ENCODE peak calls at places on chromosomes 6 and 20, in ten cellular contexts. One of them, this sample, is unnamed.

GRCh38 chr6:159977242-159978214 is 8.6 kb downstream of the IGF2R start:
- DNase-seq in A549: no peak
- DNase-seq in HepG2: no peak
- DNase-seq in SK-N-SH: no peak
- DNase-seq in ovary: peak; percentile 59
- DNase-seq in transverse colon: no peak
- DNase-seq in suprapubic skin: peak; percentile 73
- DNase-seq in sigmoid colon: peak; percentile 82
- DNase-seq in H1: no peak
- DNase-seq in K562: peak; percentile 57
- DNase-seq in this sample: peak; percentile 56

GRCh38 chr6:14673201-14673600 is 555.6 kb downstream of the CD83 start:
- DNase-seq in A549: no peak
- DNase-seq in HepG2: no peak
- DNase-seq in SK-N-SH: no peak
- DNase-seq in ovary: no peak
- DNase-seq in transverse colon: no peak
- DNase-seq in suprapubic skin: no peak
- DNase-seq in sigmoid colon: no peak
- DNase-seq in H1: no peak
- DNase-seq in K562: no peak
- DNase-seq in this sample: no peak

GRCh38 chr6:31834367-31834703 is 6.8 kb downstream of the HSPA1B start:
- DNase-seq in A549: peak; percentile 77
- DNase-seq in HepG2: peak; percentile 92
- DNase-seq in SK-N-SH: peak; percentile 95
- DNase-seq in ovary: peak; percentile 91
- DNase-seq in transverse colon: peak; percentile 90
- DNase-seq in suprapubic skin: peak; percentile 92
- DNase-seq in sigmoid colon: peak; percentile 93
- DNase-seq in H1: peak; percentile 87
- DNase-seq in K562: peak; percentile 97
- DNase-seq in this sample: peak; percentile 65

GRCh38 chr6:20800229-20800628 is 266.0 kb downstream of the CDKAL1 start:
- DNase-seq in A549: no peak
- DNase-seq in HepG2: peak; percentile 18
- DNase-seq in SK-N-SH: no peak
- DNase-seq in ovary: no peak
- DNase-seq in transverse colon: no peak
- DNase-seq in suprapubic skin: no peak
- DNase-seq in sigmoid colon: no peak
- DNase-seq in H1: no peak
- DNase-seq in K562: no peak
- DNase-seq in this sample: no peak

GRCh38 chr20:25055711-25056492 is 2.0 kb downstream of the ACSS1 start:
- DNase-seq in A549: no peak
- DNase-seq in HepG2: no peak
- DNase-seq in SK-N-SH: no peak
- DNase-seq in ovary: peak; percentile 44
- DNase-seq in transverse colon: peak; percentile 30
- DNase-seq in suprapubic skin: peak; percentile 50
- DNase-seq in sigmoid colon: peak; percentile 63
- DNase-seq in H1: no peak
- DNase-seq in K562: peak; percentile 57
- DNase-seq in this sample: no peak

GRCh38 chr6:106134087-106134770 is 48.1 kb downstream of the PRDM1 start:
- DNase-seq in A549: no peak
- DNase-seq in HepG2: no peak
- DNase-seq in SK-N-SH: no peak
- DNase-seq in ovary: no peak
- DNase-seq in transverse colon: peak; percentile 33
- DNase-seq in suprapubic skin: no peak
- DNase-seq in sigmoid colon: no peak
- DNase-seq in H1: no peak
- DNase-seq in K562: no peak
- DNase-seq in this sample: no peak

GRCh38 chr6:95286874-95287273 is 290.5 kb upstream of the MANEA start:
- DNase-seq in A549: no peak
- DNase-seq in HepG2: no peak
- DNase-seq in SK-N-SH: no peak
- DNase-seq in ovary: no peak
- DNase-seq in transverse colon: no peak
- DNase-seq in suprapubic skin: no peak
- DNase-seq in sigmoid colon: no peak
- DNase-seq in H1: no peak
- DNase-seq in K562: no peak
- DNase-seq in this sample: no peak

GRCh38 chr6:131199568-131200272 is 64.5 kb downstream of the AKAP7 start:
- DNase-seq in A549: no peak
- DNase-seq in HepG2: peak; percentile 63
- DNase-seq in SK-N-SH: peak; percentile 16
- DNase-seq in ovary: no peak
- DNase-seq in transverse colon: peak; percentile 43
- DNase-seq in suprapubic skin: no peak
- DNase-seq in sigmoid colon: no peak
- DNase-seq in H1: no peak
- DNase-seq in K562: peak; percentile 11
- DNase-seq in this sample: no peak

GRCh38 chr6:157840776-157841175 is 17.7 kb downstream of the SNX9 start:
- DNase-seq in A549: no peak
- DNase-seq in HepG2: no peak
- DNase-seq in SK-N-SH: no peak
- DNase-seq in ovary: no peak
- DNase-seq in transverse colon: no peak
- DNase-seq in suprapubic skin: no peak
- DNase-seq in sigmoid colon: no peak
- DNase-seq in H1: no peak
- DNase-seq in K562: no peak
- DNase-seq in this sample: no peak

GRCh38 chr6:144936764-144937163 is 651.6 kb downstream of the UTRN start:
- DNase-seq in A549: no peak
- DNase-seq in HepG2: no peak
- DNase-seq in SK-N-SH: no peak
- DNase-seq in ovary: no peak
- DNase-seq in transverse colon: no peak
- DNase-seq in suprapubic skin: no peak
- DNase-seq in sigmoid colon: no peak
- DNase-seq in H1: no peak
- DNase-seq in K562: no peak
- DNase-seq in this sample: no peak

GRCh38 chr6:83160167-83160566 is 32.9 kb downstream of the PGM3 start:
- DNase-seq in A549: no peak
- DNase-seq in HepG2: no peak
- DNase-seq in SK-N-SH: no peak
- DNase-seq in ovary: no peak
- DNase-seq in transverse colon: no peak
- DNase-seq in suprapubic skin: no peak
- DNase-seq in sigmoid colon: no peak
- DNase-seq in H1: no peak
- DNase-seq in K562: peak; percentile 62
- DNase-seq in this sample: no peak

GRCh38 chr6:88376759-88377387 is 210.7 kb upstream of the CNR1 start:
- DNase-seq in A549: no peak
- DNase-seq in HepG2: no peak
- DNase-seq in SK-N-SH: no peak
- DNase-seq in ovary: no peak
- DNase-seq in transverse colon: no peak
- DNase-seq in suprapubic skin: no peak
- DNase-seq in sigmoid colon: no peak
- DNase-seq in H1: no peak
- DNase-seq in K562: no peak
- DNase-seq in this sample: no peak

GRCh38 chr20:53512076-53512475 is 81.6 kb downstream of the ZNF217 start:
- DNase-seq in A549: no peak
- DNase-seq in HepG2: no peak
- DNase-seq in SK-N-SH: no peak
- DNase-seq in ovary: no peak
- DNase-seq in transverse colon: no peak
- DNase-seq in suprapubic skin: no peak
- DNase-seq in sigmoid colon: no peak
- DNase-seq in H1: no peak
- DNase-seq in K562: no peak
- DNase-seq in this sample: no peak

GRCh38 chr20:1673424-1673823 is 15.8 kb upstream of the SIRPG start:
- DNase-seq in A549: no peak
- DNase-seq in HepG2: no peak
- DNase-seq in SK-N-SH: no peak
- DNase-seq in ovary: no peak
- DNase-seq in transverse colon: no peak
- DNase-seq in suprapubic skin: no peak
- DNase-seq in sigmoid colon: no peak
- DNase-seq in H1: peak; percentile 14
- DNase-seq in K562: no peak
- DNase-seq in this sample: no peak

GRCh38 chr6:26087284-26088115 is at the start of gene HFE:
- DNase-seq in A549: peak; percentile 24
- DNase-seq in HepG2: peak; percentile 55
- DNase-seq in SK-N-SH: no peak
- DNase-seq in ovary: peak; percentile 69
- DNase-seq in transverse colon: peak; percentile 57
- DNase-seq in suprapubic skin: peak; percentile 73
- DNase-seq in sigmoid colon: peak; percentile 81
- DNase-seq in H1: peak; percentile 73
- DNase-seq in K562: peak; percentile 71
- DNase-seq in this sample: peak; percentile 39

GRCh38 chr20:52056203-52057062 is 135.1 kb downstream of the ZFP64 start:
- DNase-seq in A549: peak; percentile 19
- DNase-seq in HepG2: no peak
- DNase-seq in SK-N-SH: no peak
- DNase-seq in ovary: no peak
- DNase-seq in transverse colon: no peak
- DNase-seq in suprapubic skin: no peak
- DNase-seq in sigmoid colon: no peak
- DNase-seq in H1: no peak
- DNase-seq in K562: no peak
- DNase-seq in this sample: no peak
- TF ChIP-seq EP300 in A549: no peak
- TF ChIP-seq EP300 in HepG2: no peak
- TF ChIP-seq EP300 in SK-N-SH: peak; percentile 64
- TF ChIP-seq EP300 in ovary: no peak
- TF ChIP-seq EP300 in transverse colon: no peak
- TF ChIP-seq EP300 in suprapubic skin: no peak
- TF ChIP-seq EP300 in sigmoid colon: no peak
- TF ChIP-seq EP300 in H1: no peak
- TF ChIP-seq EP300 in K562: no peak
- TF ChIP-seq EP300 in this sample: no peak

DNA sequence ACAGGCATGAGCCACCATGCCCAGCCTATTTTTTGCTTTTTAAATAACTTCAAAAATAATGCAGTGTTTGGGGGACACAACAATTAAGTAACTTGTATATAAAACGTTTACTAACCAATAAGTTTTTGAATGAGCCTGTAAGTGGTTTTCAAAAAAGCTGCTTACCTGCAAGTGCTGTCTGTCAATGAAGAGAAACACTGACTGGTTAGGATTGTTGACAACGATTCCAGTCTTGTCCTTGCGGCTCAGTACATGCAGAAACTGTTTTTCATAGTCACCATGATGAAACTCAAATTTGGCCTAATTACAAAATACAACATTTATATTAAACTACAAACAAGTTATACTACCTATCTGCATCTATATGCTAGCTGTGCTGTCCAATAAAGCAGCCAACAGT is 10.3 kb downstream of the C6orf62 start:
- DNase-seq in A549: no peak
- DNase-seq in HepG2: no peak
- DNase-seq in SK-N-SH: no peak
- DNase-seq in ovary: no peak
- DNase-seq in transverse colon: no peak
- DNase-seq in suprapubic skin: no peak
- DNase-seq in sigmoid colon: no peak
- DNase-seq in H1: no peak
- DNase-seq in K562: no peak
- DNase-seq in this sample: no peak
- H3K4me1 ChIP-seq in A549: no peaks in the 10 kb centered on the region
- H3K4me1 ChIP-seq in HepG2: peaks cover 19% of the 10 kb centered on the region
- H3K4me1 ChIP-seq in SK-N-SH: peaks cover 3% of the 10 kb centered on the region
- H3K4me1 ChIP-seq in ovary: peaks cover 4% of the 10 kb centered on the region
- H3K4me1 ChIP-seq in transverse colon: peaks cover 5% of the 10 kb centered on the region
- H3K4me1 ChIP-seq in suprapubic skin: peaks cover 40% of the 10 kb centered on the region
- H3K4me1 ChIP-seq in sigmoid colon: peaks cover 23% of the 10 kb centered on the region
- H3K4me1 ChIP-seq in H1: no peaks in the 10 kb centered on the region
- H3K4me1 ChIP-seq in K562: no peaks in the 10 kb centered on the region
- H3K4me1 ChIP-seq in this sample: peaks cover 42% of the 10 kb centered on the region

GRCh38 chr6:97705568-97705967 is 422.6 kb upstream of the MMS22L start:
- DNase-seq in A549: no peak
- DNase-seq in HepG2: peak; percentile 5
- DNase-seq in SK-N-SH: peak; percentile 17
- DNase-seq in ovary: no peak
- DNase-seq in transverse colon: no peak
- DNase-seq in suprapubic skin: no peak
- DNase-seq in sigmoid colon: no peak
- DNase-seq in H1: peak; percentile 59
- DNase-seq in K562: no peak
- DNase-seq in this sample: no peak
- TF ChIP-seq CTCF in A549: peak; percentile 31
- TF ChIP-seq CTCF in HepG2: peak; percentile 33
- TF ChIP-seq CTCF in SK-N-SH: peak; percentile 52
- TF ChIP-seq CTCF in ovary: no peak
- TF ChIP-seq CTCF in transverse colon: no peak
- TF ChIP-seq CTCF in suprapubic skin: no peak
- TF ChIP-seq CTCF in sigmoid colon: no peak
- TF ChIP-seq CTCF in H1: peak; percentile 62
- TF ChIP-seq CTCF in K562: no peak
- TF ChIP-seq CTCF in this sample: no peak

GRCh38 chr6:129269076-129269475 is 386.1 kb downstream of the LAMA2 start:
- DNase-seq in A549: no peak
- DNase-seq in HepG2: no peak
- DNase-seq in SK-N-SH: no peak
- DNase-seq in ovary: no peak
- DNase-seq in transverse colon: no peak
- DNase-seq in suprapubic skin: no peak
- DNase-seq in sigmoid colon: no peak
- DNase-seq in H1: no peak
- DNase-seq in K562: no peak
- DNase-seq in this sample: no peak

GRCh38 chr6:129267028-129267427 is 384.1 kb downstream of the LAMA2 start:
- DNase-seq in A549: no peak
- DNase-seq in HepG2: no peak
- DNase-seq in SK-N-SH: no peak
- DNase-seq in ovary: no peak
- DNase-seq in transverse colon: no peak
- DNase-seq in suprapubic skin: no peak
- DNase-seq in sigmoid colon: no peak
- DNase-seq in H1: no peak
- DNase-seq in K562: no peak
- DNase-seq in this sample: no peak

GRCh38 chr6:129269891-129270290 is 387.0 kb downstream of the LAMA2 start:
- DNase-seq in A549: no peak
- DNase-seq in HepG2: no peak
- DNase-seq in SK-N-SH: no peak
- DNase-seq in ovary: no peak
- DNase-seq in transverse colon: no peak
- DNase-seq in suprapubic skin: no peak
- DNase-seq in sigmoid colon: no peak
- DNase-seq in H1: no peak
- DNase-seq in K562: no peak
- DNase-seq in this sample: no peak

GRCh38 chr6:129263117-129263516 is 380.2 kb downstream of the LAMA2 start:
- DNase-seq in A549: no peak
- DNase-seq in HepG2: no peak
- DNase-seq in SK-N-SH: no peak
- DNase-seq in ovary: no peak
- DNase-seq in transverse colon: no peak
- DNase-seq in suprapubic skin: no peak
- DNase-seq in sigmoid colon: no peak
- DNase-seq in H1: no peak
- DNase-seq in K562: no peak
- DNase-seq in this sample: no peak

GRCh38 chr6:129264480-129265045 is 381.6 kb downstream of the LAMA2 start:
- DNase-seq in A549: no peak
- DNase-seq in HepG2: no peak
- DNase-seq in SK-N-SH: no peak
- DNase-seq in ovary: no peak
- DNase-seq in transverse colon: no peak
- DNase-seq in suprapubic skin: no peak
- DNase-seq in sigmoid colon: no peak
- DNase-seq in H1: no peak
- DNase-seq in K562: no peak
- DNase-seq in this sample: no peak
- TF ChIP-seq EP300 in A549: no peak
- TF ChIP-seq EP300 in HepG2: no peak
- TF ChIP-seq EP300 in SK-N-SH: no peak
- TF ChIP-seq EP300 in ovary: no peak
- TF ChIP-seq EP300 in transverse colon: no peak
- TF ChIP-seq EP300 in suprapubic skin: no peak
- TF ChIP-seq EP300 in sigmoid colon: no peak
- TF ChIP-seq EP300 in H1: no peak
- TF ChIP-seq EP300 in K562: no peak
- TF ChIP-seq EP300 in this sample: no peak

This sample was measured in tibial nerve.